ENCODE peak calls at places on chromosomes 12 and 14, in nine cellular contexts. One of them, this sample, is unnamed.

GRCh38 chr14:37544407-37544806 is 50.6 kb downstream of the FOXA1 start:
- DNase-seq in CD8-positive, alpha-beta T cell: no peak
- DNase-seq in Caco-2: no peak
- DNase-seq in CD8-positive, alpha-beta memory T cell: no peak
- DNase-seq in Peyer's patch: no peak
- DNase-seq in thoracic aorta: no peak
- DNase-seq in fibroblast of lung: no peak
- DNase-seq in aorta: no peak
- DNase-seq in prostate gland: peak; percentile 57
- DNase-seq in this sample: no peak

GRCh38 chr14:24056800-24057184 is 5.0 kb downstream of the CARMIL3 start:
- DNase-seq in Caco-2: peak; percentile 19
- DNase-seq in aorta: no peak
- DNase-seq in prostate gland: no peak
- DNase-seq in CD8-positive, alpha-beta memory T cell: no peak
- DNase-seq in fibroblast of lung: no peak
- DNase-seq in Peyer's patch: no peak
- DNase-seq in thoracic aorta: no peak
- DNase-seq in CD8-positive, alpha-beta T cell: no peak
- DNase-seq in this sample: no peak

GRCh38 chr14:30861200-30861599 is 13.2 kb upstream of the COCH start:
- DNase-seq in aorta: no peak
- DNase-seq in thoracic aorta: no peak
- DNase-seq in Caco-2: no peak
- DNase-seq in prostate gland: no peak
- DNase-seq in CD8-positive, alpha-beta memory T cell: no peak
- DNase-seq in fibroblast of lung: no peak
- DNase-seq in Peyer's patch: no peak
- DNase-seq in CD8-positive, alpha-beta T cell: no peak
- DNase-seq in this sample: no peak

GRCh38 chr12:124466200-124467128 is 100.9 kb downstream of the NCOR2 start:
- DNase-seq in prostate gland: no peak
- DNase-seq in CD8-positive, alpha-beta T cell: peak; percentile 82
- DNase-seq in Caco-2: no peak
- DNase-seq in thoracic aorta: no peak
- DNase-seq in aorta: peak; percentile 79
- DNase-seq in CD8-positive, alpha-beta memory T cell: peak; percentile 85
- DNase-seq in Peyer's patch: peak; percentile 85
- DNase-seq in fibroblast of lung: peak; percentile 50
- DNase-seq in this sample: no peak

GRCh38 chr12:109277899-109278762 is 31.0 kb downstream of the FOXN4 start:
- DNase-seq in CD8-positive, alpha-beta memory T cell: no peak
- DNase-seq in Caco-2: no peak
- DNase-seq in prostate gland: peak; percentile 23
- DNase-seq in CD8-positive, alpha-beta T cell: no peak
- DNase-seq in aorta: peak; percentile 54
- DNase-seq in fibroblast of lung: no peak
- DNase-seq in Peyer's patch: no peak
- DNase-seq in thoracic aorta: no peak
- DNase-seq in this sample: no peak

GRCh38 chr12:29241821-29242591 is 92.9 kb downstream of the FAR2 start:
- DNase-seq in CD8-positive, alpha-beta T cell: no peak
- DNase-seq in Caco-2: no peak
- DNase-seq in prostate gland: peak; percentile 11
- DNase-seq in aorta: peak; percentile 48
- DNase-seq in Peyer's patch: no peak
- DNase-seq in thoracic aorta: no peak
- DNase-seq in CD8-positive, alpha-beta memory T cell: no peak
- DNase-seq in fibroblast of lung: peak; percentile 89
- DNase-seq in this sample: no peak

GRCh38 chr12:64066776-64067175 is 155.3 kb downstream of the KICS2 start:
- DNase-seq in thoracic aorta: no peak
- DNase-seq in Peyer's patch: no peak
- DNase-seq in fibroblast of lung: no peak
- DNase-seq in CD8-positive, alpha-beta T cell: no peak
- DNase-seq in Caco-2: no peak
- DNase-seq in prostate gland: no peak
- DNase-seq in aorta: no peak
- DNase-seq in CD8-positive, alpha-beta memory T cell: no peak
- DNase-seq in this sample: no peak

GRCh38 chr12:91851741-91852477 is 293.7 kb downstream of the BTG1 start:
- DNase-seq in CD8-positive, alpha-beta memory T cell: no peak
- DNase-seq in Peyer's patch: no peak
- DNase-seq in CD8-positive, alpha-beta T cell: no peak
- DNase-seq in aorta: no peak
- DNase-seq in thoracic aorta: no peak
- DNase-seq in fibroblast of lung: no peak
- DNase-seq in Caco-2: no peak
- DNase-seq in prostate gland: no peak
- DNase-seq in this sample: no peak

GRCh38 chr12:114655934-114656697 is 27.9 kb downstream of the TBX3 start:
- DNase-seq in CD8-positive, alpha-beta memory T cell: no peak
- DNase-seq in Peyer's patch: no peak
- DNase-seq in aorta: no peak
- DNase-seq in fibroblast of lung: peak; percentile 69
- DNase-seq in thoracic aorta: no peak
- DNase-seq in prostate gland: peak; percentile 93
- DNase-seq in CD8-positive, alpha-beta T cell: no peak
- DNase-seq in Caco-2: peak; percentile 57
- DNase-seq in this sample: peak; percentile 61

GRCh38 chr14:104732931-104733681 is 9.1 kb downstream of the ADSS1 start:
- DNase-seq in prostate gland: no peak
- DNase-seq in aorta: no peak
- DNase-seq in fibroblast of lung: no peak
- DNase-seq in CD8-positive, alpha-beta T cell: no peak
- DNase-seq in Peyer's patch: no peak
- DNase-seq in thoracic aorta: no peak
- DNase-seq in CD8-positive, alpha-beta memory T cell: no peak
- DNase-seq in Caco-2: no peak
- DNase-seq in this sample: no peak

GRCh38 chr14:63737582-63738006 is 9.7 kb upstream of the SGPP1 start:
- DNase-seq in Peyer's patch: no peak
- DNase-seq in prostate gland: no peak
- DNase-seq in Caco-2: no peak
- DNase-seq in thoracic aorta: no peak
- DNase-seq in aorta: no peak
- DNase-seq in CD8-positive, alpha-beta memory T cell: no peak
- DNase-seq in fibroblast of lung: peak; percentile 19
- DNase-seq in CD8-positive, alpha-beta T cell: no peak
- DNase-seq in this sample: no peak

GRCh38 chr14:96094211-96094610 is 55.0 kb downstream of the C14orf132 start:
- DNase-seq in CD8-positive, alpha-beta memory T cell: no peak
- DNase-seq in prostate gland: no peak
- DNase-seq in fibroblast of lung: no peak
- DNase-seq in aorta: no peak
- DNase-seq in CD8-positive, alpha-beta T cell: no peak
- DNase-seq in thoracic aorta: no peak
- DNase-seq in Peyer's patch: no peak
- DNase-seq in Caco-2: no peak
- DNase-seq in this sample: no peak

GRCh38 chr12:102356690-102357089 is 123.7 kb downstream of the IGF1 start:
- DNase-seq in CD8-positive, alpha-beta T cell: no peak
- DNase-seq in Peyer's patch: no peak
- DNase-seq in prostate gland: no peak
- DNase-seq in aorta: no peak
- DNase-seq in Caco-2: no peak
- DNase-seq in fibroblast of lung: no peak
- DNase-seq in thoracic aorta: no peak
- DNase-seq in CD8-positive, alpha-beta memory T cell: no peak
- DNase-seq in this sample: no peak
- H3K9me3 ChIP-seq in CD8-positive, alpha-beta T cell: no peaks in the 10 kb centered on the region
- H3K9me3 ChIP-seq in Peyer's patch: peaks cover 5% of the 10 kb centered on the region
- H3K9me3 ChIP-seq in prostate gland: no peaks in the 10 kb centered on the region
- H3K9me3 ChIP-seq in aorta: peaks cover 2% of the 10 kb centered on the region
- H3K9me3 ChIP-seq in Caco-2: peaks cover 19% of the 10 kb centered on the region
- H3K9me3 ChIP-seq in fibroblast of lung: no peaks in the 10 kb centered on the region
- H3K9me3 ChIP-seq in thoracic aorta: no peaks in the 10 kb centered on the region
- H3K9me3 ChIP-seq in CD8-positive, alpha-beta memory T cell: no peaks in the 10 kb centered on the region
- H3K9me3 ChIP-seq in this sample: no peaks in the 10 kb centered on the region

GRCh38 chr14:92437309-92437708 is 76.3 kb upstream of the RIN3 start:
- DNase-seq in Peyer's patch: no peak
- DNase-seq in thoracic aorta: no peak
- DNase-seq in fibroblast of lung: no peak
- DNase-seq in aorta: no peak
- DNase-seq in Caco-2: no peak
- DNase-seq in CD8-positive, alpha-beta memory T cell: no peak
- DNase-seq in CD8-positive, alpha-beta T cell: no peak
- DNase-seq in prostate gland: no peak
- DNase-seq in this sample: no peak
- H3K9me3 ChIP-seq in Peyer's patch: no peaks in the 10 kb centered on the region
- H3K9me3 ChIP-seq in thoracic aorta: no peaks in the 10 kb centered on the region
- H3K9me3 ChIP-seq in fibroblast of lung: no peaks in the 10 kb centered on the region
- H3K9me3 ChIP-seq in aorta: no peaks in the 10 kb centered on the region
- H3K9me3 ChIP-seq in Caco-2: no peaks in the 10 kb centered on the region
- H3K9me3 ChIP-seq in CD8-positive, alpha-beta memory T cell: no peaks in the 10 kb centered on the region
- H3K9me3 ChIP-seq in CD8-positive, alpha-beta T cell: no peaks in the 10 kb centered on the region
- H3K9me3 ChIP-seq in prostate gland: no peaks in the 10 kb centered on the region
- H3K9me3 ChIP-seq in this sample: no peaks in the 10 kb centered on the region

GRCh38 chr12:133221241-133221640 is 14.4 kb downstream of the ANHX start:
- DNase-seq in thoracic aorta: no peak
- DNase-seq in aorta: no peak
- DNase-seq in fibroblast of lung: no peak
- DNase-seq in Caco-2: no peak
- DNase-seq in prostate gland: no peak
- DNase-seq in CD8-positive, alpha-beta memory T cell: no peak
- DNase-seq in CD8-positive, alpha-beta T cell: no peak
- DNase-seq in Peyer's patch: no peak
- DNase-seq in this sample: no peak
- H3K9me3 ChIP-seq in thoracic aorta: peaks cover 15% of the 10 kb centered on the region
- H3K9me3 ChIP-seq in aorta: peaks cover 22% of the 10 kb centered on the region
- H3K9me3 ChIP-seq in fibroblast of lung: no peaks in the 10 kb centered on the region
- H3K9me3 ChIP-seq in Caco-2: peaks cover 6% of the 10 kb centered on the region
- H3K9me3 ChIP-seq in prostate gland: no peaks in the 10 kb centered on the region
- H3K9me3 ChIP-seq in CD8-positive, alpha-beta memory T cell: peaks cover 6% of the 10 kb centered on the region
- H3K9me3 ChIP-seq in CD8-positive, alpha-beta T cell: peaks cover 7% of the 10 kb centered on the region
- H3K9me3 ChIP-seq in Peyer's patch: peaks cover 21% of the 10 kb centered on the region
- H3K9me3 ChIP-seq in this sample: peaks cover 4% of the 10 kb centered on the region

GRCh38 chr12:34119366-34119765 is 97.1 kb downstream of the ALG10 start:
- DNase-seq in aorta: no peak
- DNase-seq in thoracic aorta: no peak
- DNase-seq in Caco-2: no peak
- DNase-seq in CD8-positive, alpha-beta T cell: no peak
- DNase-seq in prostate gland: no peak
- DNase-seq in CD8-positive, alpha-beta memory T cell: no peak
- DNase-seq in Peyer's patch: no peak
- DNase-seq in fibroblast of lung: no peak
- DNase-seq in this sample: no peak
- H3K9me3 ChIP-seq in aorta: no peaks in the 10 kb centered on the region
- H3K9me3 ChIP-seq in thoracic aorta: no peaks in the 10 kb centered on the region
- H3K9me3 ChIP-seq in Caco-2: no peaks in the 10 kb centered on the region
- H3K9me3 ChIP-seq in CD8-positive, alpha-beta T cell: no peaks in the 10 kb centered on the region
- H3K9me3 ChIP-seq in prostate gland: no peaks in the 10 kb centered on the region
- H3K9me3 ChIP-seq in CD8-positive, alpha-beta memory T cell: no peaks in the 10 kb centered on the region
- H3K9me3 ChIP-seq in Peyer's patch: no peaks in the 10 kb centered on the region
- H3K9me3 ChIP-seq in fibroblast of lung: no peaks in the 10 kb centered on the region
- H3K9me3 ChIP-seq in this sample: no peaks in the 10 kb centered on the region

DNA sequence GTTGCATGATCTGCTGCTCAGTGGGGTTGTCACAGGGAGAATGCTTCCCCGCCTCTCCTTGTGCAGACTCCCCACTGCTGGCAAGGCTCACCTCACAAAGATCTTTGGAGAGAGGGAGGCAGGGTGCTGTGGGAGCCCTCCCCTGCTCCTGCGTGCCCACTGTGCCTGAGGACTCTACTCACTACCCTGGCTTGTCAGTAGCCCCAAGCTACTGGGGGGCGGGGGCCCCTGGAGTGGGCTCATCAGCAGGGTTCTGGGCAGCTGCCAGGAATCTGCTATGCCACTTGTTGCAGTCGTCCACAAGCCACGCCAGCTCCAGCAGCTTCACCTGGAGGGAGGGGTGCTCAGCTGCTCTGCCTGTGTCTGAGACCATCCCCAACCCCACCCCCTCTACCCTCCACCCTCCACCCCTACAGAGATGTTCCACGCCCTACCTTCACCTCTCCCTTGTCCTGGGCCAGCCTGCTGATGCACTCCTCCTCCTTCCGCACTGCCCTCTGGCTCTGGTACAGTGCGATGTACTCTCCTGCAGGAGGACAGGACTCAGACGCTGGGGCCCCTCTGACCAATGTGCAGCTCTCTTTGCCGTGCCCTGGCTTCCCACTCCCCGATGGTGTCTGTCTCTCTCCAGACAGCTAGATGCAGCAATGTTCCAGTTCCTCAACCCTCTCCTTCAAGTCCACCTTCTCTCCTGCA is 14.2 kb upstream of the BLTP3B start:
- DNase-seq in CD8-positive, alpha-beta T cell: no peak
- DNase-seq in fibroblast of lung: no peak
- DNase-seq in thoracic aorta: no peak
- DNase-seq in prostate gland: no peak
- DNase-seq in Caco-2: no peak
- DNase-seq in Peyer's patch: no peak
- DNase-seq in aorta: no peak
- DNase-seq in CD8-positive, alpha-beta memory T cell: no peak
- DNase-seq in this sample: no peak
- H3K9me3 ChIP-seq in CD8-positive, alpha-beta T cell: no peaks in the 10 kb centered on the region
- H3K9me3 ChIP-seq in fibroblast of lung: no peaks in the 10 kb centered on the region
- H3K9me3 ChIP-seq in thoracic aorta: no peaks in the 10 kb centered on the region
- H3K9me3 ChIP-seq in prostate gland: no peaks in the 10 kb centered on the region
- H3K9me3 ChIP-seq in Caco-2: peaks cover 10% of the 10 kb centered on the region
- H3K9me3 ChIP-seq in Peyer's patch: no peaks in the 10 kb centered on the region
- H3K9me3 ChIP-seq in aorta: no peaks in the 10 kb centered on the region
- H3K9me3 ChIP-seq in CD8-positive, alpha-beta memory T cell: no peaks in the 10 kb centered on the region
- H3K9me3 ChIP-seq in this sample: no peaks in the 10 kb centered on the region

DNA sequence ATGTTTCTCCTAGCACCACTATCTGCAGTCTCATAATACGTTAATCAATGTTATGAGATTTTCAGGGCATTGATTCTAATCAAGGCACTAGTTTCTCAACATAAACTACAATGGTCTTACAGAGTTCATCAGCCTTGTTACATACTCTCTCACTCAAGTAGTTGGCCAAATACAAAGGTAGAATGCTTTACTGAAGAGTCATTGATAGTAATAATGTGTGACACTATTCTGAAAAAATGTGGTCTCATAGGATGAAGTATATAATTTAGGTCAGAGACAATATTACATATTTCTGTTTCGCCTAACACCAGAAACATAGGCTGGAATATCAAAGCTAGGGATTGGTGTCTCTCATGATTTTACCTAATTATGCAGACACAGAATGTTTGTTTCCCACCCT is 35.2 kb upstream of the MDGA2 start:
- DNase-seq in thoracic aorta: no peak
- DNase-seq in CD8-positive, alpha-beta T cell: no peak
- DNase-seq in CD8-positive, alpha-beta memory T cell: no peak
- DNase-seq in aorta: no peak
- DNase-seq in fibroblast of lung: peak; percentile 13
- DNase-seq in Peyer's patch: no peak
- DNase-seq in Caco-2: no peak
- DNase-seq in prostate gland: no peak
- DNase-seq in this sample: no peak
- H3K9me3 ChIP-seq in thoracic aorta: no peaks in the 10 kb centered on the region
- H3K9me3 ChIP-seq in CD8-positive, alpha-beta T cell: no peaks in the 10 kb centered on the region
- H3K9me3 ChIP-seq in CD8-positive, alpha-beta memory T cell: no peaks in the 10 kb centered on the region
- H3K9me3 ChIP-seq in aorta: no peaks in the 10 kb centered on the region
- H3K9me3 ChIP-seq in fibroblast of lung: no peaks in the 10 kb centered on the region
- H3K9me3 ChIP-seq in Peyer's patch: no peaks in the 10 kb centered on the region
- H3K9me3 ChIP-seq in Caco-2: no peaks in the 10 kb centered on the region
- H3K9me3 ChIP-seq in prostate gland: no peaks in the 10 kb centered on the region
- H3K9me3 ChIP-seq in this sample: no peaks in the 10 kb centered on the region

GRCh38 chr14:106211489-106211888 is 685.1 kb downstream of the TMEM121 start:
- DNase-seq in CD8-positive, alpha-beta memory T cell: no peak
- DNase-seq in CD8-positive, alpha-beta T cell: no peak
- DNase-seq in Peyer's patch: no peak
- DNase-seq in thoracic aorta: no peak
- DNase-seq in prostate gland: no peak
- DNase-seq in aorta: no peak
- DNase-seq in Caco-2: no peak
- DNase-seq in fibroblast of lung: no peak
- DNase-seq in this sample: no peak
- H3K9me3 ChIP-seq in CD8-positive, alpha-beta memory T cell: no peaks in the 10 kb centered on the region
- H3K9me3 ChIP-seq in CD8-positive, alpha-beta T cell: no peaks in the 10 kb centered on the region
- H3K9me3 ChIP-seq in Peyer's patch: no peaks in the 10 kb centered on the region
- H3K9me3 ChIP-seq in thoracic aorta: no peaks in the 10 kb centered on the region
- H3K9me3 ChIP-seq in prostate gland: no peaks in the 10 kb centered on the region
- H3K9me3 ChIP-seq in aorta: peaks cover 1% of the 10 kb centered on the region
- H3K9me3 ChIP-seq in Caco-2: peaks cover 6% of the 10 kb centered on the region
- H3K9me3 ChIP-seq in fibroblast of lung: no peaks in the 10 kb centered on the region
- H3K9me3 ChIP-seq in this sample: no peaks in the 10 kb centered on the region